ENCODE peak calls at places on chromosomes 6 and 20, in nine cellular contexts. P is GM23338, L is kidney epithelial cell, J is GM12878, N is left ventricle myocardium inferior, B is cardiac fibroblast, M is SK-N-SH, R is GM12865, H is breast epithelium. U is an unnamed sample.

GRCh38 chr6:27290065-27290849 is 21.8 kb downstream of the POM121L2 start:
- DNase-seq in H (no peak), P (peak), N (no peak), R (no peak), J (peak), L (no peak), B (no peak), M (no peak), U (no peak)

GRCh38 chr20:4885877-4886276 is 115.4 kb downstream of the SLC23A2 start:
- DNase-seq in H (no peak), B (no peak), L (no peak), R (no peak), M (no peak), N (no peak), J (no peak), P (no peak), U (no peak)

GRCh38 chr20:32888636-32889035 is 29.9 kb downstream of the EFCAB8 start:
- DNase-seq in L (no peak), B (no peak), P (no peak), M (no peak), R (no peak), H (no peak), J (no peak), N (no peak), U (no peak)

GRCh38 chr20:54433653-54434052 is 41.7 kb upstream of the DOK5 start:
- DNase-seq in J (no peak), L (no peak), B (no peak), H (no peak), R (no peak), M (no peak), P (no peak), N (no peak), U (no peak)

GRCh38 chr6:123925360-123925759 is 121.7 kb downstream of the NKAIN2 start:
- DNase-seq in P (no peak), J (peak), N (no peak), R (peak), M (no peak), L (peak), B (no peak), H (no peak), U (no peak)

GRCh38 chr20:40008177-40008576 is 680.9 kb downstream of the MAFB start:
- DNase-seq in N (no peak), R (no peak), P (no peak), B (no peak), H (no peak), J (no peak), L (no peak), M (no peak), U (no peak)

GRCh38 chr20:21808139-21808538 is 102.7 kb downstream of the PAX1 start:
- DNase-seq in B (no peak), N (no peak), L (no peak), H (no peak), J (no peak), R (no peak), P (no peak), M (no peak), U (no peak)

GRCh38 chr6:41733707-41734665 is 1.4 kb downstream of the TFEB start:
- DNase-seq in P (peak), B (peak), H (peak), N (peak), J (peak), L (no peak), R (peak), M (peak), U (peak)

GRCh38 chr20:62539208-62539607 is 63.4 kb upstream of the GATA5 start:
- DNase-seq in B (no peak), M (no peak), N (no peak), L (no peak), J (no peak), H (no peak), P (no peak), R (no peak), U (no peak)

GRCh38 chr6:69584913-69585729 is 211.7 kb downstream of the LMBRD1 start:
- DNase-seq in P (peak), N (no peak), J (peak), H (no peak), B (peak), M (peak), R (peak), L (no peak), U (no peak)

DNA sequence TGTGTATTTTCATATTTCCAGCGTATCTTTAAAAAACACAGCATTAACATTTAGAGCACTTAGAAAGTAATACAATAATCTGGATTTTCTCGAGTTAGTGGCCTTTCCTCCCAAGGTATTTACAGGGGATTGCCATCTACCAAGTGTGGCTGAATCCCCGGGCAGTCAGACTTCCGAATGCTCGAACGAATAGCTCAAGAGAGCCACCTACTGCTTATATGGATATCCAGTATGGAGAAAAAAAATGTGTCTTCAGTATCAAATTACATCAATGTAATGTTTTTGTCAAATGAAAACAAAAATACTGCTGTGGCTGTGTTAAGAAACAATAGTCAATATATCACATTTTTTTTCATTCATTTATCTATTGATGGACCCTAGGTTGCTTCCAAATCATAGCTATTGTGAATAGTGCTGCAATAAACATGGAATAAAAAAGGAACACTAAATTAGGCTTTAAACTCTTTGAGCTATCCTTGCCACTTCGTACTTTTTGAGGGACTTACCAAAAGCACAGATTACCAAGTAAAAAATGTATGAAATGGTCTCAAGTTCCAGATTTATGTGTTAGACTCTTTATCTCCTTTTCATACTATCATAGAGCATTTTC is 654.5 kb upstream of the PTCHD4 start:
- DNase-seq in H (no peak), R (peak), N (no peak), J (no peak), B (peak), L (peak), M (peak), P (peak), U (peak)
- TF ChIP-seq CTCF in H (no peak), R (peak), N (peak), J (peak), B (peak), L (peak), M (peak), P (peak), U (peak)

GRCh38 chr6:6612308-6612707 is 23.8 kb downstream of the LY86 start:
- DNase-seq in J (no peak), B (no peak), P (no peak), L (no peak), N (no peak), H (no peak), R (no peak), M (no peak), U (no peak)
- H3K4me3 ChIP-seq in J (no peak), B (no peak), P (no peak), L (no peak), N (no peak), H (no peak), R (no peak), M (no peak), U (no peak)

GRCh38 chr6:116102856-116103255 is 2.2 kb downstream of the NT5DC1 start:
- DNase-seq in R (peak), H (no peak), N (no peak), B (no peak), L (no peak), M (no peak), P (no peak), J (no peak), U (no peak)

GRCh38 chr6:116099036-116099435 is 1.6 kb upstream of the NT5DC1 start:
- DNase-seq in J (no peak), M (no peak), N (no peak), B (no peak), L (no peak), H (no peak), P (no peak), R (no peak), U (no peak)

GRCh38 chr6:116101298-116101718 is 655 bp downstream of the NT5DC1 start:
- DNase-seq in N (peak), M (no peak), R (no peak), H (no peak), P (no peak), L (no peak), J (no peak), B (no peak), U (no peak)

GRCh38 chr6:116101790-116102189 is 1.1 kb downstream of the NT5DC1 start:
- DNase-seq in B (no peak), H (no peak), J (no peak), P (no peak), M (no peak), N (no peak), R (peak), L (no peak), U (no peak)

DNA sequence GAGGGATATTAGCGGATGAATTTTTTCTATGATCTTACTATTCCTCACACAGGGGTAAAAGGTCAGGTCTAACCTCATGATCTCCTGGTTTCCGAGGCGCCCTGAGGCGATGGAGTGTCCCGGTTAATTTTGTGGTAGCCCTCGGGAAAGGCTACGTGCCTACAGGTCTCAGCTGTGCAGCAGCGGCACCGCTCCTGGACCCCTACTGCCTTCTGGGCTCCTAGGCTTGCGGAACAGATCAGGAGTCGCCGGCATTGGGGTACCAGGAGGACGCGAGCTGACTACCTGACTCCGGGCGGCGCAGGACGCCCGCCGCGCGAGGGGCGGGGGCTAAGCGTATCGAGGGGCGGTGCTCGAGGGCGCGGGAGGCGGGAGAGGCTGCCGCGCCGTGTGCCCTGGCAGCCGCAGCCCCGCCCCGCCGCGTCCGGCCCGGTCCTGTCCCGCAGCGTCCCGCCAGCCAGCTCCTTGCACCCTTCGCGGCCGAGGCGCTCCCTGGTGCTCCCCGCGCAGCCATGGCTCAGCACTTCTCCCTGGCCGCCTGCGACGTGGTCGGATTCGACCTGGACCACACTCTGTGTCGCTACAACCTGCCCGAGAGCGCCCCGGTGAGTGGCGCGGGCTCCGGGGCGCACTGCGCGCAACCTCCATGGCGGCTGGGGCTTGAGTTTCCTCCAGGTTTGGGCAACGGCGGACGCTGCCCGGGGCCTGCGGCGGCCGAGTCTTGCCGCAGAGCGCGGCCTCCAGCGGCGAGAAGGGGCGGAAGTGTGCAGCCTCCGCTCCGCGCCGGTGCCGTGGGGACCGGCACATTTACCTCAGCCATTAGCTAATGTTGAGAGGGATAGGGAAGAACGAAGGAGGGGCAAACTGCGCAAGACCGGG is at the start of gene NT5DC1:
- DNase-seq in B (peak), R (peak), M (peak), P (peak), L (peak), J (peak), H (peak), N (peak), U (peak)
- TF ChIP-seq CTCF in B (peak), R (peak), M (peak), P (peak), L (peak), J (peak), H (peak), N (peak), U (peak)

DNA sequence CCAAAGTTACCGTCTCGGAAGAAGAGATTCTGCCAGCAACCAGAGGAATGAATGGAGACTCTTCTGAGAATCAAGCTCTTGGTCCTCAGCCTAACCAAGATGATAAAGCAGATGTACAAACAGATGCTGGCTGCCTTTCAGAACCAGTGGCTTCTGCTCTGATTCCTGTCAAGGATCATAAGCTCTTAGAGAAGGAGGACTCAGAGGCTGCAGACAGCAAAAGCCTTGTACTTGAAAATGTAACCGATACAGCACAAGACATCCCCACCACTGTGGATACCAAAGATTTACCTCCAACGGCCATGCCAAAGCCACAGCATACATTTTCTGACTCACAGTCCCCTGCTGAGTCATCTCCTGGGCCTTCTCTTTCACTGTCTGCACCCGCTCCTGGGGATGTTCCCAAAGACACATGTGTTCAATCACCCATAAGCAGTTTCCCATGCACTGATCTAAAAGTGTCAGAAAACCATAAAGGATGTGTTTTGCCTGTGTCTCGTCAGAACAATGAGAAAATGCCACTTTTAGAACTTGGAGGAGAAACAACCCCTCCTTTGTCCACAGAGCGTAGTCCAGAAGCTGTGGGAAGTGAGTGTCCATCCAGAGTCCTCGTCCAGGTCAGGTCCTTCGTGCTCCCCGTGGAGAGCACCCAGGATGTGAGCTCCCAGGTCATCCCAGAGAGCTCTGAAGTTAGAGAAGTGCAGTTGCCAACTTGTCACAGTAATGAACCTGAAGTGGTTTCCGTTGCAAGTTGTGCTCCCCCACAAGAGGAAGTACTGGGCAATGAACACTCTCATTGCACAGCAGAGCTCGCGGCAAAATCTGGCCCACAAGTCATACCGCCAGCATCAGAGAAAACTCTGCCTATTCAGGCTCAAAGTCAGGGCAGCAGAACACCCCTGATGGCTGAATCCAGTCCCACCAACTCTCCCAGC is 109.6 kb downstream of the RTN4IP1 start:
- DNase-seq in M (no peak), H (no peak), P (no peak), L (peak), R (peak), N (no peak), B (peak), J (peak), U (peak)
- H3K4me3 ChIP-seq in M (peak), H (no peak), P (no peak), L (no peak), R (peak), N (no peak), B (peak), J (peak), U (no peak)

DNA sequence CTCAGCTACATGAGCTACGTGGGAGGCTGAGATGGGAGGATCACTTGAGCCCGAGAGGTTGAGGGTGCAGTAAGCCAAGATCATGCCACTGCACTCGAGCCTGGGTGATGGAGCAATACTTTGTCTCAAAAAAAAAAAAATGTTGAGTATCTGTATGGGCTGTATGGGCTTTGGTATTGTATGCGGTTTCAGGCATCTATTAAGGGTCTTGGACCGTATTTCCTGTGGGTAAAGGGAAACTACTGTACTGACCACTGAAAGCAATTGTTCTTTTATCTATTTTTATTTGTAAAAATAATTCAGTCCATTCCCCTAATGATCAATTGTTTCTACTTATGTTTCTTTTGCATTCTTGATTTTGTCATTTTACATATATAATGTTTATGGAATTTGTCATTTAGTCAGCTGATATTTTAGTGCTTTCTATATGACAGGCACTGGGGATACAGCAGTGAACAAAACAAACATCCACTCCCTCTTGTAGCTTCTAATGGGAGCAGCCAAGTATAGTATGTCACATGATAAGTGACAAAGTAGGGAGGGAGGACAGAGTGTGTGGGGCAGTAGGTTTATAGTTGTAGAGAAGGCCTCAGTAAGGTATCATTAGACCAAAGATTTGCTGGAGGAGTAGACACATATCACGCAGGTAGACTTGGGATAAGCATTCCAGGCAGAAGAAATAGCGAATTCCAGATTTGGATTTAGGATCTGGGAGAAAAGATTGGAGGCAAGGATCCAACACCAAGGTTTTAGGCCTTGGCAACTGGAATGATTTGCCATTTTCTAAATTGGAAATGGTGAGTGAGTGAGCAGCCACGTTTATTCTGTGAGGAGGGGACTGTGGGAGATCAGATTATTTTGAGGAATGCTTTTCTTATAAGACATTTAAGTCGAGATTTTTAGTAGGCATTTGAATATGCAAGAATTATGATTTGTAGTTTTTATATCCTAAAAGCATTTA is 6.0 kb downstream of the PCMT1 start:
- DNase-seq in M (no peak), N (no peak), B (no peak), H (peak), P (no peak), L (no peak), R (peak), J (no peak), U (no peak)
- TF ChIP-seq CTCF in M (no peak), N (no peak), B (no peak), H (no peak), P (no peak), L (no peak), R (no peak), J (no peak), U (no peak)

GRCh38 chr6:116238083-116238482 is 15.8 kb downstream of the TSPYL4 start:
- DNase-seq in P (no peak), H (no peak), B (no peak), M (no peak), J (no peak), N (no peak), R (no peak), L (no peak), U (no peak)
- H3K4me3 ChIP-seq in P (no peak), H (no peak), B (no peak), M (no peak), J (no peak), N (no peak), R (no peak), L (no peak), U (no peak)

GRCh38 chr20:48738094-48738398 is 89.8 kb downstream of the PREX1 start:
- DNase-seq in R (no peak), H (no peak), L (no peak), J (no peak), M (no peak), N (no peak), P (no peak), B (no peak), U (no peak)
- TF ChIP-seq CTCF in R (no peak), H (no peak), L (no peak), J (no peak), M (no peak), N (no peak), P (no peak), B (no peak), U (no peak)

DNA sequence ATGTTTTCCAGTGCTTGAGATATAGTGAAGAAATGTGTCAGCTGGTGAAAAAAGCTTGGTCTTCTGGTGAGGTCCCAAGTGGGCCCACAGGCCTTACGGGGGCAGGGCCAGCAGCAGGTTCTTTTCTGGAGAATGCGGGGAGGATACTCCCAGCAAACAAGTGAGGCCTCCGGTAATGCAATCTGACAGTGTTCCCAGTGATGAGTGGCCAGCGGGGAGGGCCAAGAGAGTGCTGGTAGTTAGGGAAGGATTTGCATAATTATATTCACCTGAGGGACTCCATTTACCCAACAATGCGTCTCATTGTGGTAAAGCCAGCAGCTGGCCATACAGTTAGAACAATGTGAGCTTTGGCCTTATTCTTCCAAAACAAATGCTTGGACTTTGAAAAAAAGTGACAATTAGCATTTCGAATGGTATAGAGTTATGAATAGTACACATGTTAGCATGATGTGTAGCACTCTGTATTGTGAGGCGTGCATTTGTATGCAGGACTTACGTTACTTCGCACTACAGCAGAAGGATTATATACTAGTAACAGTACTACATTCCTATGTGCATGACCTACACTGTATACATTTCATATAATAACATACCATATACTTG is 69.7 kb downstream of the MYB start:
- DNase-seq in M (no peak), R (no peak), L (no peak), H (no peak), B (no peak), N (no peak), P (peak), J (no peak), U (no peak)
- H3K4me3 ChIP-seq in M (no peak), R (no peak), L (no peak), H (no peak), B (no peak), N (no peak), P (peak), J (no peak), U (no peak)

GRCh38 chr20:25548613-25549086 is 36.7 kb downstream of the NINL start:
- DNase-seq in H (no peak), L (no peak), P (no peak), R (no peak), B (no peak), N (no peak), M (no peak), J (no peak), U (no peak)
- TF ChIP-seq CTCF in H (no peak), L (no peak), P (no peak), R (no peak), B (no peak), N (no peak), M (no peak), J (no peak), U (no peak)